ENCODE peak calls at places on chromosomes 3 and 15, in ten cellular contexts. X, Q, J, L, Y, W, P, R, C and T are unnamed samples.

GRCh38 chr3:55524565-55525244 is 37.6 kb upstream of the WNT5A start:
- DNase-seq in X (no peak), Q (no peak), J (no peak), L (no peak), Y (no peak), W (peak), P (peak), R (no peak), C (no peak), T (no peak)

GRCh38 chr3:167406876-167407492 is 26.9 kb upstream of the ZBBX start:
- DNase-seq in X (no peak), Q (no peak), J (no peak), L (peak), Y (no peak), W (no peak), P (peak), R (no peak), C (peak), T (no peak)

GRCh38 chr15:35505152-35505551 is 40.8 kb downstream of the DPH6 start:
- DNase-seq in X (no peak), Q (no peak), J (no peak), L (no peak), Y (no peak), W (no peak), P (peak), R (no peak), C (no peak), T (no peak)

GRCh38 chr3:155462672-155463071 is 169.2 kb upstream of the STRIT1 start:
- DNase-seq in X (no peak), Q (no peak), J (no peak), L (no peak), Y (no peak), W (no peak), P (no peak), R (no peak), C (no peak), T (no peak)

GRCh38 chr15:75348034-75348562 is 1.3 kb downstream of the NEIL1 start:
- DNase-seq in X (peak), Q (no peak), J (no peak), L (no peak), Y (no peak), W (no peak), P (no peak), R (no peak), C (peak), T (no peak)

GRCh38 chr3:110521019-110521418 is 550.6 kb upstream of the NECTIN3 start:
- DNase-seq in X (no peak), Q (no peak), J (no peak), L (no peak), Y (no peak), W (peak), P (peak), R (no peak), C (no peak), T (no peak)

GRCh38 chr15:67011620-67012005 is 53.8 kb upstream of the SMAD3 start:
- DNase-seq in X (no peak), Q (no peak), J (no peak), L (no peak), Y (no peak), W (no peak), P (no peak), R (no peak), C (no peak), T (no peak)

GRCh38 chr15:23038741-23039150 is 623 bp downstream of the TUBGCP5 start:
- DNase-seq in X (no peak), Q (no peak), J (no peak), L (no peak), Y (no peak), W (peak), P (peak), R (peak), C (no peak), T (no peak)

GRCh38 chr3:52446631-52447511 is 2.0 kb upstream of the SEMA3G start:
- DNase-seq in X (peak), Q (peak), J (peak), L (no peak), Y (peak), W (peak), P (peak), R (peak), C (peak), T (peak)